ENCODE peak calls at places on chromosomes 13 and 19, in five cellular contexts. Z is endodermal cell, F is neural progenitor cell, Q is uterus, H is A673. A is an unnamed sample. For H3K9me3 and H3K4me1, the result is how much of the 10 kb centered on the place peaks cover.

GRCh38 chr13:109389456-109389855 is 396.9 kb downstream of the IRS2 start:
- DNase-seq in F (no peak), H (no peak), Q (no peak), Z (no peak), A (no peak)

GRCh38 chr19:13986348-13986904 is 19.7 kb downstream of the RFX1 start:
- DNase-seq in Q (peak), Z (peak), F (peak), H (peak), A (peak)

GRCh38 chr19:31277516-31277915 is 71.7 kb downstream of the TSHZ3 start:
- DNase-seq in F (no peak), H (no peak), Z (no peak), Q (no peak), A (no peak)

GRCh38 chr13:38850868-38851626 is 139.6 kb downstream of the STOML3 start:
- DNase-seq in Q (no peak), H (no peak), F (no peak), Z (no peak), A (no peak)

GRCh38 chr13:63421113-63421512 is 2005.5 kb upstream of the PCDH20 start:
- DNase-seq in F (no peak), H (no peak), Z (no peak), Q (no peak), A (no peak)

GRCh38 chr13:112779856-112780604 is 90.2 kb downstream of the ATP11A start:
- DNase-seq in Z (no peak), Q (peak), F (no peak), H (no peak), A (no peak)

GRCh38 chr13:24626449-24626848 is 53.8 kb upstream of the ATP12A start:
- DNase-seq in F (no peak), Z (no peak), H (no peak), Q (no peak), A (no peak)

GRCh38 chr13:112374271-112374670 is 1.9 kb upstream of the SPACA7 start:
- DNase-seq in Z (no peak), F (no peak), H (no peak), Q (no peak), A (no peak)

GRCh38 chr19:46371371-46371901 is 24.5 kb downstream of the PPP5C start:
- DNase-seq in Q (no peak), Z (no peak), F (no peak), H (no peak), A (no peak)

GRCh38 chr19:27714857-27715256 is 1498.1 kb downstream of the UQCRFS1 start:
- DNase-seq in H (no peak), Z (no peak), Q (no peak), F (no peak), A (no peak)

GRCh38 chr19:27705896-27706295 is 1507.1 kb downstream of the UQCRFS1 start:
- DNase-seq in F (no peak), Q (no peak), H (no peak), Z (no peak), A (no peak)

GRCh38 chr19:27709496-27709895 is 1503.5 kb downstream of the UQCRFS1 start:
- DNase-seq in Q (no peak), Z (no peak), H (no peak), F (no peak), A (no peak)
- H3K9me3 ChIP-seq in Q (under half), Z (half or more), H (under half), F (under half), A (under half)

DNA sequence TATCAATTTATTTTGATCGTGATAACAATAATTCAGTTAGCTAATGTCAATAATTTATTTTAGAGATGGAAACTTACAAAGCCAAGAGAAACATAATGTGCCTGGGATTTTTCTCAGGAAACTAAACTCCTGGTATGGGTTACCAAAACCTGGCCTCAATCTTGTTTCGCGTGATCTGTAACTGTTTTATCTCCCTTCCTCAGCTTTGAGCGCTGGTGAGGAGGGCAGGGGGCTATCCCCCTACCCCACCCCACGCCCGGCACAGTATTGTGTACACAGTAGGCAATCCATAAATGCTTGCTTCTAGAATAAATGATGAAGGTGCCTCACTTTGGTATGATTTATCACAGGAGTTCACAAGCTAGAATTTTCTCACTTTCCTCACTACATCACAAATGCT is 7.7 kb upstream of the DOCK9 start:
- DNase-seq in H (no peak), Z (no peak), Q (no peak), F (no peak), A (no peak)
- H3K4me1 ChIP-seq in H (under half), Z (under half), Q (under half), F (under half), A (under half)

DNA sequence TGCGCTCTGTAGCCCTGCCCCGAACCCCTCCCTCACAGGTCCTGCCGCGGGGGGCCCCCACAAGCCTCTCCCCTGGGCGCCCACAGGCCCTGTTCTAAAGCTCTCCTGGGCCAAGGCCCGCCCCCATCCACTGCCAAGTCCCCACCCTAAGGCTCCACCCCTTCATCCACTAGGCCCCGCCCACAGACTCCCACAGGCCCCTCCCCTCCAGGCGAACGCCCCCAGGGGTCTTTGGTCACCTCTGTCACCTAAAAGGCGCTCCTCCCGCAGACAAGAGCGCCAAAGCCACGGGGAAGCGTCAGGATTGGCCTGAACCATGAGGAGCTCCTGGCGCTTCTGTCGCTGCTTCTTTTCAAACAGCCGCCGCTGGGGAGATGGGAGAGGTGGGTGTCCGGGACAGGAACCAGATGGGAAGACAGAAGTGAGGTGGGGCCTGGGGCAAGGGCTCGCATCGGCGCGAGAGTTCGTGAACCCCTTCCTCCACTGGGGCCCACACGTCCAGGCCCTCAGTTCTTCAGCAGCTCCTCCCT is 2.3 kb downstream of the TULP2 start:
- DNase-seq in Z (peak), Q (peak), F (peak), H (peak), A (peak)
- H3K4me3 ChIP-seq in Z (no peak), Q (peak), F (peak), H (no peak), A (peak)

DNA sequence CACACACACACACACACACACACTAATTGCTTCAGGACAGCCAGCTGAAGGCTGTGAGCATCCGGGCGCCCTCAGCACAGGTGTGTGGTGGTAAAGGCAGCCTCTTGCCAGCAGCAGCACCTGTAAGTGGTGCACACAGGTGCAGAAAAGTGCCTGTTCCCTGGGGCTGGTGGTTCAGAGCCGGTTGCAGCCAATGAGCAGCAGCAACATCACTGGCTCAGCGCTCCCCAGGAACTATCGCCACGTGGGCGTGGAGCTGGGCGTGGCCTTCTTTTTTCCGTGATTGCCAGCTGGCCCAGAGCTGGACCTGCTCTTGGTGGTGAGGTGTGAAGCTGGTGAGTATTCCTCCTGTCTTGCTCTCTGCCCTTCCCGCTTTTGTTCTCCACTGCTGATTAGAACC is at the start of gene NLRP5:
- DNase-seq in Q (no peak), Z (no peak), F (no peak), H (no peak), A (no peak)
- H3K9me3 ChIP-seq in Q (under half), Z (half or more), F (under half), H (under half), A (under half)

GRCh38 chr13:99995503-99996176 is 14.1 kb downstream of the ZIC2 start:
- DNase-seq in Z (peak), H (peak), F (peak), Q (no peak), A (no peak)

GRCh38 chr13:99995104-99995502 is 13.5 kb downstream of the ZIC2 start:
- DNase-seq in Q (no peak), F (no peak), H (no peak), Z (no peak), A (no peak)

GRCh38 chr13:99998261-99998660 is 16.7 kb downstream of the ZIC2 start:
- DNase-seq in H (no peak), F (no peak), Z (no peak), Q (no peak), A (no peak)

GRCh38 chr13:99997702-99998219 is 16.2 kb downstream of the ZIC2 start:
- DNase-seq in Z (no peak), H (no peak), F (no peak), Q (no peak), A (no peak)

GRCh38 chr13:99996177-99996705 is 14.7 kb downstream of the ZIC2 start:
- DNase-seq in Q (no peak), F (peak), H (peak), Z (peak), A (no peak)
- H3K4me1 ChIP-seq in Q (under half), F (under half), H (under half), Z (under half), A (under half)